ENCODE peak calls at places on chromosomes 2 and 18, in eight cellular contexts. One of them, this sample, is unnamed.

GRCh38 chr2:56183643-56184499 is at the start of gene CCDC85A:
- DNase-seq in B cell: peak; percentile 83
- DNase-seq in NCI-H2081: peak; percentile 89
- DNase-seq in stimulated activated CD4-positive, alpha-beta T cell treated with anti-CD3 and anti-CD28 coated beads, Interleukin-12 subunit alpha, Interleukin-12 subunit beta, amount 100 ng/mL, for 4 hours: peak; percentile 64
- DNase-seq in kidney epithelial cell: no peak
- DNase-seq in BE2C: peak; percentile 74
- DNase-seq in astrocyte of the spinal cord: peak; percentile 80
- DNase-seq in ureter: peak; percentile 82
- DNase-seq in this sample: peak; percentile 87

GRCh38 chr18:3998698-3999333 is 456.3 kb downstream of the DLGAP1 start:
- DNase-seq in B cell: no peak
- DNase-seq in NCI-H2081: peak; percentile 49
- DNase-seq in stimulated activated CD4-positive, alpha-beta T cell treated with anti-CD3 and anti-CD28 coated beads, Interleukin-12 subunit alpha, Interleukin-12 subunit beta, amount 100 ng/mL, for 4 hours: no peak
- DNase-seq in kidney epithelial cell: no peak
- DNase-seq in BE2C: no peak
- DNase-seq in astrocyte of the spinal cord: peak; percentile 68
- DNase-seq in ureter: no peak
- DNase-seq in this sample: no peak

GRCh38 chr2:205755923-205756322 is 73.6 kb downstream of the NRP2 start:
- DNase-seq in B cell: no peak
- DNase-seq in NCI-H2081: no peak
- DNase-seq in stimulated activated CD4-positive, alpha-beta T cell treated with anti-CD3 and anti-CD28 coated beads, Interleukin-12 subunit alpha, Interleukin-12 subunit beta, amount 100 ng/mL, for 4 hours: no peak
- DNase-seq in kidney epithelial cell: no peak
- DNase-seq in BE2C: no peak
- DNase-seq in astrocyte of the spinal cord: peak; percentile 60
- DNase-seq in ureter: no peak
- DNase-seq in this sample: no peak

GRCh38 chr2:225032249-225032648 is 10.0 kb downstream of the DOCK10 start:
- DNase-seq in B cell: no peak
- DNase-seq in NCI-H2081: no peak
- DNase-seq in stimulated activated CD4-positive, alpha-beta T cell treated with anti-CD3 and anti-CD28 coated beads, Interleukin-12 subunit alpha, Interleukin-12 subunit beta, amount 100 ng/mL, for 4 hours: no peak
- DNase-seq in kidney epithelial cell: no peak
- DNase-seq in BE2C: no peak
- DNase-seq in astrocyte of the spinal cord: no peak
- DNase-seq in ureter: no peak
- DNase-seq in this sample: no peak

GRCh38 chr2:159146930-159147666 is 139.4 kb downstream of the WDSUB1 start:
- DNase-seq in B cell: no peak
- DNase-seq in NCI-H2081: peak; percentile 62
- DNase-seq in stimulated activated CD4-positive, alpha-beta T cell treated with anti-CD3 and anti-CD28 coated beads, Interleukin-12 subunit alpha, Interleukin-12 subunit beta, amount 100 ng/mL, for 4 hours: peak; percentile 3
- DNase-seq in kidney epithelial cell: no peak
- DNase-seq in BE2C: no peak
- DNase-seq in astrocyte of the spinal cord: no peak
- DNase-seq in ureter: peak; percentile 58
- DNase-seq in this sample: no peak

GRCh38 chr2:182818541-182819308 is 47.7 kb downstream of the FRZB start:
- DNase-seq in B cell: no peak
- DNase-seq in NCI-H2081: peak; percentile 77
- DNase-seq in stimulated activated CD4-positive, alpha-beta T cell treated with anti-CD3 and anti-CD28 coated beads, Interleukin-12 subunit alpha, Interleukin-12 subunit beta, amount 100 ng/mL, for 4 hours: no peak
- DNase-seq in kidney epithelial cell: no peak
- DNase-seq in BE2C: no peak
- DNase-seq in astrocyte of the spinal cord: no peak
- DNase-seq in ureter: no peak
- DNase-seq in this sample: no peak

GRCh38 chr2:100736121-100736915 is 83.6 kb upstream of the NPAS2 start:
- DNase-seq in B cell: no peak
- DNase-seq in NCI-H2081: no peak
- DNase-seq in stimulated activated CD4-positive, alpha-beta T cell treated with anti-CD3 and anti-CD28 coated beads, Interleukin-12 subunit alpha, Interleukin-12 subunit beta, amount 100 ng/mL, for 4 hours: no peak
- DNase-seq in kidney epithelial cell: no peak
- DNase-seq in BE2C: no peak
- DNase-seq in astrocyte of the spinal cord: no peak
- DNase-seq in ureter: peak; percentile 14
- DNase-seq in this sample: no peak

GRCh38 chr18:55489034-55489741 is 98.8 kb downstream of the TCF4 start:
- DNase-seq in B cell: no peak
- DNase-seq in NCI-H2081: peak; percentile 35
- DNase-seq in stimulated activated CD4-positive, alpha-beta T cell treated with anti-CD3 and anti-CD28 coated beads, Interleukin-12 subunit alpha, Interleukin-12 subunit beta, amount 100 ng/mL, for 4 hours: no peak
- DNase-seq in kidney epithelial cell: no peak
- DNase-seq in BE2C: peak; percentile 13
- DNase-seq in astrocyte of the spinal cord: no peak
- DNase-seq in ureter: no peak
- DNase-seq in this sample: no peak

GRCh38 chr2:69567157-69567908 is 76.2 kb downstream of the AAK1 start:
- DNase-seq in B cell: no peak
- DNase-seq in NCI-H2081: no peak
- DNase-seq in stimulated activated CD4-positive, alpha-beta T cell treated with anti-CD3 and anti-CD28 coated beads, Interleukin-12 subunit alpha, Interleukin-12 subunit beta, amount 100 ng/mL, for 4 hours: no peak
- DNase-seq in kidney epithelial cell: no peak
- DNase-seq in BE2C: no peak
- DNase-seq in astrocyte of the spinal cord: peak; percentile 24
- DNase-seq in ureter: no peak
- DNase-seq in this sample: no peak

GRCh38 chr18:6487968-6488367 is 73.3 kb upstream of the L3MBTL4 start:
- DNase-seq in B cell: no peak
- DNase-seq in NCI-H2081: no peak
- DNase-seq in stimulated activated CD4-positive, alpha-beta T cell treated with anti-CD3 and anti-CD28 coated beads, Interleukin-12 subunit alpha, Interleukin-12 subunit beta, amount 100 ng/mL, for 4 hours: no peak
- DNase-seq in kidney epithelial cell: no peak
- DNase-seq in BE2C: no peak
- DNase-seq in astrocyte of the spinal cord: no peak
- DNase-seq in ureter: no peak
- DNase-seq in this sample: no peak